ENCODE peak calls at places on chromosomes 16 and 17, in ten cellular contexts. One of them, this sample, is unnamed.

GRCh38 chr16:88357306-88358032 is 25.3 kb upstream of the ZNF469 start:
- DNase-seq in kidney: peak; percentile 50
- DNase-seq in GM12891: no peak
- DNase-seq in germinal center: no peak
- DNase-seq in stimulated activated CD4-positive, alpha-beta T cell treated with anti-CD3 and anti-CD28 coated beads, Interleukin-1b, Interleukin-23, amount 100 ng/mL, for 48 hours: no peak
- DNase-seq in nucleus accumbens: no peak
- DNase-seq in heart right ventricle: no peak
- DNase-seq in GM13976: no peak
- DNase-seq in left cardiac atrium: peak; percentile 12
- DNase-seq in M059J: no peak
- DNase-seq in this sample: no peak

GRCh38 chr17:82212331-82213250 is at the start of gene CCDC57:
- DNase-seq in GM12891: peak; percentile 97
- DNase-seq in stimulated activated CD4-positive, alpha-beta T cell treated with anti-CD3 and anti-CD28 coated beads, Interleukin-1b, Interleukin-23, amount 100 ng/mL, for 48 hours: peak; percentile 76
- DNase-seq in M059J: peak; percentile 74
- DNase-seq in kidney: peak; percentile 95
- DNase-seq in left cardiac atrium: peak; percentile 86
- DNase-seq in GM13976: peak; percentile 97
- DNase-seq in germinal center: peak; percentile 88
- DNase-seq in heart right ventricle: peak; percentile 75
- DNase-seq in nucleus accumbens: peak; percentile 43
- DNase-seq in this sample: peak; percentile 76

GRCh38 chr16:81500833-81501521 is 56.4 kb downstream of the CMIP start:
- DNase-seq in germinal center: peak; percentile 88
- DNase-seq in stimulated activated CD4-positive, alpha-beta T cell treated with anti-CD3 and anti-CD28 coated beads, Interleukin-1b, Interleukin-23, amount 100 ng/mL, for 48 hours: no peak
- DNase-seq in nucleus accumbens: no peak
- DNase-seq in M059J: peak; percentile 98
- DNase-seq in kidney: peak; percentile 57
- DNase-seq in GM12891: no peak
- DNase-seq in left cardiac atrium: no peak
- DNase-seq in GM13976: no peak
- DNase-seq in heart right ventricle: no peak
- DNase-seq in this sample: peak; percentile 95

GRCh38 chr16:51133691-51134090 is 17.4 kb downstream of the SALL1 start:
- DNase-seq in nucleus accumbens: no peak
- DNase-seq in kidney: no peak
- DNase-seq in GM13976: no peak
- DNase-seq in stimulated activated CD4-positive, alpha-beta T cell treated with anti-CD3 and anti-CD28 coated beads, Interleukin-1b, Interleukin-23, amount 100 ng/mL, for 48 hours: no peak
- DNase-seq in heart right ventricle: no peak
- DNase-seq in left cardiac atrium: no peak
- DNase-seq in M059J: no peak
- DNase-seq in germinal center: no peak
- DNase-seq in GM12891: no peak
- DNase-seq in this sample: no peak

GRCh38 chr17:79923974-79924638 is 84.9 kb upstream of the CBX4 start:
- DNase-seq in heart right ventricle: no peak
- DNase-seq in GM13976: peak; percentile 67
- DNase-seq in germinal center: no peak
- DNase-seq in nucleus accumbens: no peak
- DNase-seq in GM12891: no peak
- DNase-seq in stimulated activated CD4-positive, alpha-beta T cell treated with anti-CD3 and anti-CD28 coated beads, Interleukin-1b, Interleukin-23, amount 100 ng/mL, for 48 hours: peak; percentile 59
- DNase-seq in kidney: peak; percentile 63
- DNase-seq in left cardiac atrium: no peak
- DNase-seq in M059J: peak; percentile 35
- DNase-seq in this sample: peak; percentile 52

GRCh38 chr16:88694221-88695087 is 8.1 kb upstream of the SNAI3 start:
- DNase-seq in GM12891: no peak
- DNase-seq in nucleus accumbens: no peak
- DNase-seq in stimulated activated CD4-positive, alpha-beta T cell treated with anti-CD3 and anti-CD28 coated beads, Interleukin-1b, Interleukin-23, amount 100 ng/mL, for 48 hours: no peak
- DNase-seq in left cardiac atrium: no peak
- DNase-seq in GM13976: no peak
- DNase-seq in heart right ventricle: no peak
- DNase-seq in kidney: no peak
- DNase-seq in M059J: no peak
- DNase-seq in germinal center: no peak
- DNase-seq in this sample: no peak

GRCh38 chr17:77999413-78000173 is 41.1 kb downstream of the TNRC6C start:
- DNase-seq in nucleus accumbens: no peak
- DNase-seq in germinal center: no peak
- DNase-seq in GM13976: no peak
- DNase-seq in left cardiac atrium: no peak
- DNase-seq in stimulated activated CD4-positive, alpha-beta T cell treated with anti-CD3 and anti-CD28 coated beads, Interleukin-1b, Interleukin-23, amount 100 ng/mL, for 48 hours: no peak
- DNase-seq in kidney: no peak
- DNase-seq in M059J: peak; percentile 74
- DNase-seq in heart right ventricle: no peak
- DNase-seq in GM12891: no peak
- DNase-seq in this sample: no peak

GRCh38 chr16:82650804-82651203 is 24.0 kb downstream of the CDH13 start:
- DNase-seq in kidney: no peak
- DNase-seq in nucleus accumbens: no peak
- DNase-seq in GM13976: no peak
- DNase-seq in germinal center: no peak
- DNase-seq in heart right ventricle: no peak
- DNase-seq in M059J: no peak
- DNase-seq in stimulated activated CD4-positive, alpha-beta T cell treated with anti-CD3 and anti-CD28 coated beads, Interleukin-1b, Interleukin-23, amount 100 ng/mL, for 48 hours: no peak
- DNase-seq in GM12891: no peak
- DNase-seq in left cardiac atrium: no peak
- DNase-seq in this sample: no peak

GRCh38 chr16:52022177-52022576 is 524.8 kb downstream of the TOX3 start:
- DNase-seq in GM13976: no peak
- DNase-seq in M059J: no peak
- DNase-seq in germinal center: no peak
- DNase-seq in heart right ventricle: no peak
- DNase-seq in left cardiac atrium: no peak
- DNase-seq in stimulated activated CD4-positive, alpha-beta T cell treated with anti-CD3 and anti-CD28 coated beads, Interleukin-1b, Interleukin-23, amount 100 ng/mL, for 48 hours: no peak
- DNase-seq in kidney: no peak
- DNase-seq in GM12891: no peak
- DNase-seq in nucleus accumbens: no peak
- DNase-seq in this sample: no peak

GRCh38 chr16:89117975-89118289 is 24.3 kb downstream of the ACSF3 start:
- DNase-seq in left cardiac atrium: no peak
- DNase-seq in M059J: no peak
- DNase-seq in germinal center: no peak
- DNase-seq in heart right ventricle: no peak
- DNase-seq in GM12891: no peak
- DNase-seq in GM13976: no peak
- DNase-seq in stimulated activated CD4-positive, alpha-beta T cell treated with anti-CD3 and anti-CD28 coated beads, Interleukin-1b, Interleukin-23, amount 100 ng/mL, for 48 hours: no peak
- DNase-seq in kidney: peak; percentile 58
- DNase-seq in nucleus accumbens: no peak
- DNase-seq in this sample: no peak

GRCh38 chr16:1331712-1332617 is 1.5 kb upstream of the BAIAP3 start:
- DNase-seq in germinal center: peak; percentile 89
- DNase-seq in GM13976: peak; percentile 93
- DNase-seq in kidney: peak; percentile 94
- DNase-seq in heart right ventricle: peak; percentile 74
- DNase-seq in nucleus accumbens: no peak
- DNase-seq in left cardiac atrium: peak; percentile 62
- DNase-seq in stimulated activated CD4-positive, alpha-beta T cell treated with anti-CD3 and anti-CD28 coated beads, Interleukin-1b, Interleukin-23, amount 100 ng/mL, for 48 hours: no peak
- DNase-seq in M059J: peak; percentile 91
- DNase-seq in GM12891: peak; percentile 92
- DNase-seq in this sample: peak; percentile 55

GRCh38 chr16:87790278-87791023 is 24.7 kb upstream of the KLHDC4 start:
- DNase-seq in M059J: peak; percentile 97
- DNase-seq in stimulated activated CD4-positive, alpha-beta T cell treated with anti-CD3 and anti-CD28 coated beads, Interleukin-1b, Interleukin-23, amount 100 ng/mL, for 48 hours: no peak
- DNase-seq in GM13976: no peak
- DNase-seq in heart right ventricle: peak; percentile 66
- DNase-seq in left cardiac atrium: peak; percentile 40
- DNase-seq in kidney: no peak
- DNase-seq in germinal center: no peak
- DNase-seq in GM12891: no peak
- DNase-seq in nucleus accumbens: no peak
- DNase-seq in this sample: peak; percentile 44

GRCh38 chr17:79214459-79214858 is 139.8 kb downstream of the ENGASE start:
- DNase-seq in germinal center: no peak
- DNase-seq in M059J: no peak
- DNase-seq in nucleus accumbens: no peak
- DNase-seq in kidney: no peak
- DNase-seq in heart right ventricle: no peak
- DNase-seq in GM13976: no peak
- DNase-seq in stimulated activated CD4-positive, alpha-beta T cell treated with anti-CD3 and anti-CD28 coated beads, Interleukin-1b, Interleukin-23, amount 100 ng/mL, for 48 hours: no peak
- DNase-seq in left cardiac atrium: no peak
- DNase-seq in GM12891: no peak
- DNase-seq in this sample: no peak

GRCh38 chr16:58049697-58050185 is 24.2 kb downstream of the MMP15 start:
- DNase-seq in stimulated activated CD4-positive, alpha-beta T cell treated with anti-CD3 and anti-CD28 coated beads, Interleukin-1b, Interleukin-23, amount 100 ng/mL, for 48 hours: no peak
- DNase-seq in germinal center: no peak
- DNase-seq in nucleus accumbens: no peak
- DNase-seq in heart right ventricle: no peak
- DNase-seq in left cardiac atrium: no peak
- DNase-seq in M059J: no peak
- DNase-seq in GM13976: no peak
- DNase-seq in kidney: peak; percentile 70
- DNase-seq in GM12891: no peak
- DNase-seq in this sample: no peak

GRCh38 chr16:6946802-6947201 is 385.8 kb upstream of the RBFOX1 start:
- DNase-seq in kidney: no peak
- DNase-seq in germinal center: no peak
- DNase-seq in GM12891: no peak
- DNase-seq in GM13976: no peak
- DNase-seq in M059J: no peak
- DNase-seq in nucleus accumbens: no peak
- DNase-seq in stimulated activated CD4-positive, alpha-beta T cell treated with anti-CD3 and anti-CD28 coated beads, Interleukin-1b, Interleukin-23, amount 100 ng/mL, for 48 hours: no peak
- DNase-seq in left cardiac atrium: no peak
- DNase-seq in heart right ventricle: no peak
- DNase-seq in this sample: no peak

GRCh38 chr16:55078699-55079415 is 148.2 kb downstream of the IRX5 start:
- DNase-seq in kidney: no peak
- DNase-seq in stimulated activated CD4-positive, alpha-beta T cell treated with anti-CD3 and anti-CD28 coated beads, Interleukin-1b, Interleukin-23, amount 100 ng/mL, for 48 hours: no peak
- DNase-seq in heart right ventricle: no peak
- DNase-seq in germinal center: no peak
- DNase-seq in GM13976: no peak
- DNase-seq in GM12891: no peak
- DNase-seq in left cardiac atrium: no peak
- DNase-seq in nucleus accumbens: no peak
- DNase-seq in M059J: no peak
- DNase-seq in this sample: no peak

GRCh38 chr16:17511340-17511739 is 40.6 kb upstream of the XYLT1 start:
- DNase-seq in kidney: no peak
- DNase-seq in GM13976: no peak
- DNase-seq in left cardiac atrium: no peak
- DNase-seq in germinal center: no peak
- DNase-seq in stimulated activated CD4-positive, alpha-beta T cell treated with anti-CD3 and anti-CD28 coated beads, Interleukin-1b, Interleukin-23, amount 100 ng/mL, for 48 hours: no peak
- DNase-seq in heart right ventricle: no peak
- DNase-seq in GM12891: no peak
- DNase-seq in M059J: no peak
- DNase-seq in nucleus accumbens: no peak
- DNase-seq in this sample: no peak

GRCh38 chr16:55988013-55988412 is 112.8 kb upstream of the CES5A start:
- DNase-seq in GM12891: no peak
- DNase-seq in GM13976: no peak
- DNase-seq in nucleus accumbens: no peak
- DNase-seq in kidney: no peak
- DNase-seq in left cardiac atrium: no peak
- DNase-seq in M059J: no peak
- DNase-seq in stimulated activated CD4-positive, alpha-beta T cell treated with anti-CD3 and anti-CD28 coated beads, Interleukin-1b, Interleukin-23, amount 100 ng/mL, for 48 hours: no peak
- DNase-seq in heart right ventricle: no peak
- DNase-seq in germinal center: no peak
- DNase-seq in this sample: no peak

GRCh38 chr17:16872836-16873653 is 98.9 kb downstream of the TNFRSF13B start:
- DNase-seq in nucleus accumbens: no peak
- DNase-seq in stimulated activated CD4-positive, alpha-beta T cell treated with anti-CD3 and anti-CD28 coated beads, Interleukin-1b, Interleukin-23, amount 100 ng/mL, for 48 hours: peak; percentile 60
- DNase-seq in M059J: peak; percentile 18
- DNase-seq in kidney: no peak
- DNase-seq in GM12891: peak; percentile 80
- DNase-seq in GM13976: peak; percentile 87
- DNase-seq in left cardiac atrium: no peak
- DNase-seq in germinal center: peak; percentile 67
- DNase-seq in heart right ventricle: no peak
- DNase-seq in this sample: peak; percentile 66

GRCh38 chr17:46028969-46029565 is 30.0 kb downstream of the STH start:
- DNase-seq in kidney: no peak
- DNase-seq in GM13976: no peak
- DNase-seq in left cardiac atrium: no peak
- DNase-seq in heart right ventricle: no peak
- DNase-seq in M059J: no peak
- DNase-seq in stimulated activated CD4-positive, alpha-beta T cell treated with anti-CD3 and anti-CD28 coated beads, Interleukin-1b, Interleukin-23, amount 100 ng/mL, for 48 hours: no peak
- DNase-seq in GM12891: no peak
- DNase-seq in nucleus accumbens: no peak
- DNase-seq in germinal center: peak; percentile 46
- DNase-seq in this sample: no peak

GRCh38 chr17:50625032-50625871 is 9.4 kb upstream of the ABCC3 start:
- DNase-seq in heart right ventricle: no peak
- DNase-seq in nucleus accumbens: no peak
- DNase-seq in stimulated activated CD4-positive, alpha-beta T cell treated with anti-CD3 and anti-CD28 coated beads, Interleukin-1b, Interleukin-23, amount 100 ng/mL, for 48 hours: no peak
- DNase-seq in kidney: no peak
- DNase-seq in M059J: no peak
- DNase-seq in GM12891: no peak
- DNase-seq in GM13976: no peak
- DNase-seq in left cardiac atrium: no peak
- DNase-seq in germinal center: no peak
- DNase-seq in this sample: no peak

GRCh38 chr16:4116328-4117249 is at the start of gene ADCY9:
- DNase-seq in germinal center: peak; percentile 94
- DNase-seq in kidney: peak; percentile 91
- DNase-seq in M059J: peak; percentile 61
- DNase-seq in nucleus accumbens: peak; percentile 47
- DNase-seq in GM12891: peak; percentile 87
- DNase-seq in heart right ventricle: peak; percentile 68
- DNase-seq in stimulated activated CD4-positive, alpha-beta T cell treated with anti-CD3 and anti-CD28 coated beads, Interleukin-1b, Interleukin-23, amount 100 ng/mL, for 48 hours: peak; percentile 59
- DNase-seq in left cardiac atrium: peak; percentile 83
- DNase-seq in GM13976: peak; percentile 95
- DNase-seq in this sample: peak; percentile 66

GRCh38 chr17:55264640-55265298 is at the start of gene HLF:
- DNase-seq in left cardiac atrium: peak; percentile 86
- DNase-seq in stimulated activated CD4-positive, alpha-beta T cell treated with anti-CD3 and anti-CD28 coated beads, Interleukin-1b, Interleukin-23, amount 100 ng/mL, for 48 hours: peak; percentile 70
- DNase-seq in GM12891: peak; percentile 85
- DNase-seq in GM13976: peak; percentile 86
- DNase-seq in M059J: peak; percentile 72
- DNase-seq in nucleus accumbens: peak; percentile 73
- DNase-seq in heart right ventricle: peak; percentile 82
- DNase-seq in kidney: peak; percentile 93
- DNase-seq in germinal center: peak; percentile 89
- DNase-seq in this sample: peak; percentile 70

GRCh38 chr16:31402687-31403086 is 9.6 kb downstream of the ITGAD start:
- DNase-seq in kidney: no peak
- DNase-seq in nucleus accumbens: no peak
- DNase-seq in M059J: peak; percentile 73
- DNase-seq in germinal center: no peak
- DNase-seq in heart right ventricle: no peak
- DNase-seq in left cardiac atrium: no peak
- DNase-seq in stimulated activated CD4-positive, alpha-beta T cell treated with anti-CD3 and anti-CD28 coated beads, Interleukin-1b, Interleukin-23, amount 100 ng/mL, for 48 hours: no peak
- DNase-seq in GM12891: no peak
- DNase-seq in GM13976: no peak
- DNase-seq in this sample: peak; percentile 43

GRCh38 chr17:80820331-80820730 is 171.3 kb upstream of the CHMP6 start:
- DNase-seq in M059J: no peak
- DNase-seq in stimulated activated CD4-positive, alpha-beta T cell treated with anti-CD3 and anti-CD28 coated beads, Interleukin-1b, Interleukin-23, amount 100 ng/mL, for 48 hours: no peak
- DNase-seq in GM13976: no peak
- DNase-seq in left cardiac atrium: no peak
- DNase-seq in GM12891: no peak
- DNase-seq in nucleus accumbens: no peak
- DNase-seq in heart right ventricle: no peak
- DNase-seq in germinal center: no peak
- DNase-seq in kidney: peak; percentile 44
- DNase-seq in this sample: no peak

GRCh38 chr17:1486802-1487695 is 5.4 kb downstream of the MYO1C start:
- DNase-seq in GM12891: peak; percentile 69
- DNase-seq in left cardiac atrium: peak; percentile 86
- DNase-seq in kidney: peak; percentile 94
- DNase-seq in GM13976: peak; percentile 77
- DNase-seq in M059J: peak; percentile 40
- DNase-seq in heart right ventricle: peak; percentile 73
- DNase-seq in stimulated activated CD4-positive, alpha-beta T cell treated with anti-CD3 and anti-CD28 coated beads, Interleukin-1b, Interleukin-23, amount 100 ng/mL, for 48 hours: peak; percentile 81
- DNase-seq in germinal center: peak; percentile 81
- DNase-seq in nucleus accumbens: no peak
- DNase-seq in this sample: no peak

GRCh38 chr16:50266337-50267091 is at the start of gene ADCY7:
- DNase-seq in heart right ventricle: peak; percentile 49
- DNase-seq in nucleus accumbens: no peak
- DNase-seq in stimulated activated CD4-positive, alpha-beta T cell treated with anti-CD3 and anti-CD28 coated beads, Interleukin-1b, Interleukin-23, amount 100 ng/mL, for 48 hours: peak; percentile 89
- DNase-seq in left cardiac atrium: peak; percentile 80
- DNase-seq in GM12891: peak; percentile 74
- DNase-seq in M059J: peak; percentile 49
- DNase-seq in germinal center: peak; percentile 65
- DNase-seq in kidney: peak; percentile 92
- DNase-seq in GM13976: peak; percentile 85
- DNase-seq in this sample: no peak

GRCh38 chr17:39114744-39115534 is 36.5 kb downstream of the PLXDC1 start:
- DNase-seq in germinal center: no peak
- DNase-seq in kidney: no peak
- DNase-seq in M059J: peak; percentile 43
- DNase-seq in heart right ventricle: no peak
- DNase-seq in stimulated activated CD4-positive, alpha-beta T cell treated with anti-CD3 and anti-CD28 coated beads, Interleukin-1b, Interleukin-23, amount 100 ng/mL, for 48 hours: no peak
- DNase-seq in left cardiac atrium: no peak
- DNase-seq in GM13976: no peak
- DNase-seq in GM12891: no peak
- DNase-seq in nucleus accumbens: no peak
- DNase-seq in this sample: no peak